ENCODE peak calls at places on chromosomes 1 and 21, in four cellular contexts. P, I, R and E are unnamed samples.
A peak's percentile ranks its signal among the peaks of the same experiment; 100 is the strongest.

GRCh38 chr1:179293340-179294327 is at the start of gene SOAT1:
- DNase-seq in R (peak; percentile 83), P (peak; percentile 90), I (peak; percentile 90), E (peak; percentile 98)

GRCh38 chr1:80910426-80910825 is 890.3 kb upstream of the ADGRL2 start:
- DNase-seq in I (no peak), R (no peak), P (no peak), E (no peak)

GRCh38 chr1:210250998-210251679 is 18.5 kb downstream of the SERTAD4 start:
- DNase-seq in R (no peak), I (peak; percentile 63), P (peak; percentile 64), E (no peak)

GRCh38 chr1:21647431-21648373 is 21.5 kb downstream of the RAP1GAP start:
- DNase-seq in P (no peak), I (no peak), R (no peak), E (peak; percentile 81)

GRCh38 chr1:66729130-66729922 is 22.9 kb upstream of the DYNLT5 start:
- DNase-seq in I (no peak), P (no peak), R (no peak), E (no peak)

GRCh38 chr1:8727809-8728213 is 89.6 kb downstream of the RERE start:
- DNase-seq in I (no peak), P (no peak), R (no peak), E (no peak)

GRCh38 chr1:71292203-71292602 is 211.4 kb upstream of the ZRANB2 start:
- DNase-seq in I (no peak), P (no peak), R (no peak), E (no peak)

GRCh38 chr1:180028864-180029263 is 74.3 kb downstream of the CEP350 start:
- DNase-seq in P (no peak), I (no peak), R (no peak), E (no peak)

GRCh38 chr21:27339902-27340301 is 373.0 kb upstream of the ADAMTS5 start:
- DNase-seq in I (no peak), R (no peak), P (no peak), E (no peak)

GRCh38 chr1:74674278-74675048 is 871 bp upstream of the ERICH3 start:
- DNase-seq in I (no peak), R (no peak), P (no peak), E (no peak)

GRCh38 chr1:27428316-27429028 is 36.0 kb downstream of the GPR3 start:
- DNase-seq in P (peak; percentile 31), R (peak; percentile 89), I (no peak), E (no peak)

GRCh38 chr1:168509875-168510594 is 33.8 kb downstream of the XCL2 start:
- DNase-seq in I (no peak), R (no peak), P (no peak), E (no peak)

GRCh38 chr1:158371188-158371953 is 17.7 kb downstream of the CD1E start:
- DNase-seq in I (no peak), R (no peak), P (no peak), E (no peak)

GRCh38 chr1:155947292-155947691 is 5.9 kb downstream of the RXFP4 start:
- DNase-seq in I (no peak), P (no peak), R (no peak), E (no peak)

GRCh38 chr1:207807395-207808321 is 55.8 kb downstream of the CD46 start:
- DNase-seq in I (peak; percentile 70), P (no peak), R (no peak), E (no peak)
- TF ChIP-seq POLR2A in I (no peak), P (no peak), R (no peak), E (no peak)

DNA sequence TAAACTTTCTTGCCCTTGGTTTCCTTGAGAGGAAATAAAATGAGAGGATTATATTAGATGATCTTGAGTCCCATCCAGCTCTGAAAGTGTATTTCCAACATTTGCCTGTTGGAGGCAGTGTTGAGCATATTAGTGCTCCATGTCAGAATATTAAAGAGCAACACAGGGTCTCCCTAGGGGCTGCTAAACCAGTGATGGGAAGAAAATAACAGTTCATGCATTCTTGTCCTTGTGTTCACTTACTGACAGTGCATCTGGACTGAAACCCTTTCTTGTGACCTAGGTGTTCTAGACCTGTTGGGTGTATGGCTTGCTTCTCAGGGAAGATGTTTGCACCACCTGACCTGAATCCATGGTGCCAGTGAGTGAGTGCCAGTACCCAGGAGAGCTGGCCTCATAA is 124.7 kb upstream of the KIAA0040 start:
- DNase-seq in I (no peak), P (no peak), R (no peak), E (peak; percentile 22)
- TF ChIP-seq CTCF in I (no peak), P (no peak), R (no peak), E (peak; percentile 51)

GRCh38 chr1:91774520-91775203 is 111.3 kb downstream of the TGFBR3 start:
- DNase-seq in R (no peak), P (no peak), I (no peak), E (no peak)
- H3K27ac ChIP-seq in R (peak overlapping the region; percentile 79), P (no peak overlapping the region), I (peak overlapping the region; percentile 40), E (no peak overlapping the region)

GRCh38 chr1:172821609-172822274 is 162.8 kb downstream of the FASLG start:
- DNase-seq in R (no peak), I (no peak), P (no peak), E (peak; percentile 25)
- TF ChIP-seq POLR2A in R (no peak), I (no peak), P (no peak), E (no peak)

GRCh38 chr1:24911651-24912144 is 18.4 kb downstream of the RUNX3 start:
- DNase-seq in R (no peak), I (no peak), P (no peak), E (no peak)

GRCh38 chr1:24910751-24911650 is 19.1 kb downstream of the RUNX3 start:
- DNase-seq in R (peak; percentile 49), I (peak; percentile 51), P (no peak), E (no peak)

GRCh38 chr1:24910210-24910609 is 19.9 kb downstream of the RUNX3 start:
- DNase-seq in R (no peak), P (no peak), I (no peak), E (no peak)

GRCh38 chr1:24908591-24909259 is 21.4 kb downstream of the RUNX3 start:
- DNase-seq in P (no peak), I (no peak), R (no peak), E (no peak)

DNA sequence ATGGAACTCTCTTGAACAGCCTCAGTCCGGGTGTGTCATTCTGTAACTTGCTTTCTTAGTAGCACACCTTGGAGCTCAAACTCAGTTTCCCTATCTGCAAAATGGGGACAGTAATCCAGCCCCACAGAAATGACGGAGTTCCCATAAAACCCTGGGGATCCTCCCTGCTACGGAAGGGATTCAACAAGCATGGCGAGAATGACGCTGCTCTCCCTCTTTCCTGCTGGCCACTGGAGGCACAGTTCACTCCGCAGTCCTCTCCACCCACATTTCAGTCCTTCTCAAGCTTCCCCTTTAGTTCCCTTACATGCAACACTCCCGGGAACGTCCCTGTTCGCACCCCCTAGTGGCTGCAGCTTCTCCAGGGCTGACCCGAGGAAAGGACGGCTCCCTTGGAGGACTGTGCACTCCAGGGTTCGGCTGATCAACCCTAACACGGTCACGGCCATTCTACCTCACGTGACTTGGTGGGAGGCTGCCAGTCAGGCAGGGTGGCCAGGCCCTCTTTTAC is 20.6 kb downstream of the RUNX3 start:
- DNase-seq in P (no peak), R (no peak), I (peak; percentile 61), E (peak; percentile 57)
- TF ChIP-seq CTCF in P (peak; percentile 15), R (no peak), I (no peak), E (peak; percentile 25)

DNA sequence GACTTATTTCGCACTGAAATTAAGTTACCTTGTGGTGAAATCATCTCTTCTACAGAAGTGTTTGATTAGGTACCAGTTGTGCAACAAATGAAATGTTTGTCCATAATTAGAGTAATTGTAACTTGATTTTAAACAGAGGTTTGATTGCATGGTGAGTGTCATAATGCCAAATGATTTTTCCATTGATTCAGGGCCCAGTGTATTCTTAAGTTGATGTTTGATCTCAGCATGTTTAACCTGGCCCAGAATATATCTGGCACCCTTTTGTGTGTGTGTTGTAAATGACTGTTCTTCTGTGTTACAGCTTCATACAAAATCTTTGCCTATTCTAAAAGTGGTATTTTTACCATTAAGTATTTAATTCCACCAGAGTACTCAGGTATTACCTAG is 28.6 kb downstream of the LRRC8B start:
- DNase-seq in R (no peak), I (no peak), P (no peak), E (no peak)
- H3K27ac ChIP-seq in R (peak overlapping the region; percentile 73), I (peak overlapping the region; percentile 80), P (peak overlapping the region; percentile 51), E (no peak overlapping the region)

DNA sequence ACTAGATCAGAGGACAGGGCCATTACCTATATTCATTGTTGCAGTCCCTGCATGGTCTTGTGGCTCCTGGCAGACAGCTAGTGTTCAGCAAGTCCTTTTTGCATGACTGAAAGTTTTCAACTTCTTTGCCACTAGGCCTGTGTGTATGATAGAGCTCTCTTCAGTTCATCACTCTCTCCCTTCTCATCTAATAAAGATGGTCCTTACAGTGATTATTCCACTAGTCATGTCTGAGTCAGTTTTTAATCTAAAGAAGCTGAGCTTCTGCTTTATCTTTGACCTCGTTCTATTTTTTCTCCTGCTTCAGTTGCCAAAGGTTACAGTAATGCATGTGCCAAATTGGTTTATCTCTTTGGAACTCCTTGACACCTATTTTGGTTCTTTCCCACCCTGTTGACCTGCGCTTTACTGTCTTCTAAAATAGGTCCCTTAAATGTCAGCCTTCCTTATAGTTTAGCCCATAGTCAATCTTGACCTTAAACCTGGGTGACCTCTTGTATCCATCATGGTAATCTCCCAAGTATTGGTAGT is 6.4 kb downstream of the CXADR start:
- DNase-seq in P (no peak), R (no peak), I (no peak), E (no peak)
- TF ChIP-seq POLR2A in P (no peak), R (no peak), I (no peak), E (no peak)